ENCODE peak calls at places on chromosomes 11 and 22, in four cellular contexts. I is SK-N-SH, R is MM.1S, Q is BJ. K is an unnamed sample.

GRCh38 chr11:27020736-27021135 is 19.9 kb upstream of the BBOX1 start:
- DNase-seq in I (no peak), R (no peak), Q (no peak), K (no peak)

GRCh38 chr11:18907391-18907790 is 31.8 kb downstream of the MRGPRX1 start:
- DNase-seq in I (no peak), R (no peak), Q (no peak), K (no peak)

GRCh38 chr22:28883917-28884753 is 763 bp downstream of the ZNRF3 start:
- DNase-seq in I (peak), R (peak), Q (no peak), K (no peak)

GRCh38 chr11:2929511-2929879 is 275 bp upstream of the PHLDA2 start:
- DNase-seq in I (peak), R (no peak), Q (no peak), K (no peak)

GRCh38 chr11:46271407-46271806 is 6.1 kb upstream of the CREB3L1 start:
- DNase-seq in I (no peak), R (no peak), Q (no peak), K (no peak)

GRCh38 chr11:61021661-61022212 is 50.3 kb downstream of the CD6 start:
- DNase-seq in I (no peak), R (no peak), Q (no peak), K (no peak)

GRCh38 chr11:23897453-23898289 is 599.2 kb upstream of the LUZP2 start:
- DNase-seq in I (peak), R (no peak), Q (peak), K (no peak)

GRCh38 chr11:29957406-29957805 is 59.4 kb downstream of the KCNA4 start:
- DNase-seq in I (no peak), R (no peak), Q (no peak), K (no peak)

GRCh38 chr22:19892249-19892879 is 37.7 kb upstream of the GNB1L start:
- DNase-seq in I (peak), R (no peak), Q (no peak), K (no peak)

GRCh38 chr11:19345848-19346681 is 105.3 kb upstream of the E2F8 start:
- DNase-seq in I (peak), R (peak), Q (no peak), K (no peak)

GRCh38 chr11:114178656-114179055 is 117.5 kb upstream of the NNMT start:
- DNase-seq in I (no peak), R (no peak), Q (no peak), K (no peak)
- H3K4me3 ChIP-seq in I (no peak), R (no peak), Q (no peak), K (no peak)

GRCh38 chr22:42604403-42604802 is 10.3 kb downstream of the POLDIP3 start:
- DNase-seq in I (no peak), R (no peak), Q (no peak), K (no peak)

GRCh38 chr22:42596863-42597530 is 17.7 kb downstream of the POLDIP3 start:
- DNase-seq in I (no peak), R (no peak), Q (no peak), K (no peak)

GRCh38 chr22:42602470-42602869 is 12.2 kb downstream of the POLDIP3 start:
- DNase-seq in I (no peak), R (no peak), Q (no peak), K (no peak)

GRCh38 chr22:42603427-42603826 is 11.3 kb downstream of the POLDIP3 start:
- DNase-seq in I (no peak), R (no peak), Q (no peak), K (no peak)

GRCh38 chr22:42601879-42602465 is 12.7 kb downstream of the POLDIP3 start:
- DNase-seq in I (no peak), R (no peak), Q (no peak), K (no peak)
- TF ChIP-seq CTCF in I (no peak), R (no peak), Q (no peak), K (no peak)

DNA sequence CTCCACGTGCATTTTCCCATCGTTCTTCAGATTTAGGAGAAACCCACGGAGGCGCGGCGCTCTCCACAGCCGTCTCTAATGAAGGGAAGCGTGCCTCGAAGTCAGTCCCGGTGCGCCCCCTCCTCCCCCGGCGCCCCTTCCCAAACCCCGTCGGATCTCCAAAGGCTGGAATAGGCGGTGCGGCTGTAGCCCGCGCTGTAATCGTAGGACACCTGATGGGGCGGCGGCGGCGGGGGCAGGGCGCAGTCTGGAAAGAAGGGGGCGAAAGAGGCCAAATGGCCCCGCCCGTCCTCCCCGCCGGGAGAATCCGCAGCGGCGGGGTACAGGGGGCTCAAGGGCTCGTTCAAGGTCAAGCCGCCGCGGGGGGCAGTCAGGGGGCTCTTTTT is 1.3 kb downstream of the FAM181B start:
- DNase-seq in I (no peak), R (no peak), Q (no peak), K (no peak)
- H3K4me3 ChIP-seq in I (peak), R (no peak), Q (no peak), K (no peak)

GRCh38 chr22:45772726-45773125 is 101.1 kb downstream of the ATXN10 start:
- DNase-seq in I (no peak), R (no peak), Q (no peak), K (peak)

GRCh38 chr22:45769569-45770210 is 98.1 kb downstream of the ATXN10 start:
- DNase-seq in I (no peak), R (peak), Q (peak), K (no peak)

GRCh38 chr22:45770506-45770905 is 98.9 kb downstream of the ATXN10 start:
- DNase-seq in I (no peak), R (no peak), Q (no peak), K (no peak)

GRCh38 chr22:45771057-45771456 is 99.4 kb downstream of the ATXN10 start:
- DNase-seq in I (no peak), R (no peak), Q (no peak), K (no peak)

GRCh38 chr22:45771711-45772110 is 100.1 kb downstream of the ATXN10 start:
- DNase-seq in I (no peak), R (no peak), Q (no peak), K (no peak)
- TF ChIP-seq CTCF in I (no peak), R (no peak), Q (no peak), K (no peak)

DNA sequence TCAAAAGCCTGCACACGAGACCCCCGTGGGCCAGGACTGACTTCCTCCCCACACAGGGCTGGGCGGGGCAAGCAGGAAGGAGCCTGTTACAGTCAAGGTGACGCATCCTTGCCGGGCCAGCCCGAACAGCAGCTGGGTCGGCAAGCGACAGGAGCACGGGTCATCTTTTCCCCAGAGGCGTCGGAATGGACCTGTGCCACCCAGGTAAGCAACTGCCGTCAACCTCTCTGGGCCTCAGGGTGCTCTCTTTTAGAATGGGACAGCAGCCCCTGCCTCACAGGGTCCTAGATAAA is at the start of gene CYTH4:
- DNase-seq in I (no peak), R (no peak), Q (no peak), K (peak)
- H3K4me3 ChIP-seq in I (no peak), R (peak), Q (no peak), K (peak)

GRCh38 chr11:112440518-112440917 is 179.9 kb upstream of the PLET1 start:
- DNase-seq in I (no peak), R (no peak), Q (no peak), K (no peak)
- TF ChIP-seq CTCF in I (peak), R (no peak), Q (peak), K (peak)

GRCh38 chr11:119341222-119342022 is 739 bp upstream of the C1QTNF5 start:
- DNase-seq in I (no peak), R (no peak), Q (no peak), K (no peak)
- H3K4me3 ChIP-seq in I (no peak), R (no peak), Q (no peak), K (no peak)

GRCh38 chr11:1042626-1043562 is 6.4 kb upstream of the MUC6 start:
- DNase-seq in I (peak), R (no peak), Q (no peak), K (no peak)

GRCh38 chr11:1041149-1041467 is 4.6 kb upstream of the MUC6 start:
- DNase-seq in I (no peak), R (no peak), Q (no peak), K (no peak)

GRCh38 chr11:1040428-1041148 is 4.1 kb upstream of the MUC6 start:
- DNase-seq in I (no peak), R (no peak), Q (no peak), K (no peak)

GRCh38 chr11:1041471-1041870 is 5.0 kb upstream of the MUC6 start:
- DNase-seq in I (no peak), R (no peak), Q (no peak), K (no peak)

GRCh38 chr11:1041936-1042608 is 5.6 kb upstream of the MUC6 start:
- DNase-seq in I (peak), R (no peak), Q (no peak), K (no peak)
- TF ChIP-seq CTCF in I (no peak), R (no peak), Q (no peak), K (no peak)

DNA sequence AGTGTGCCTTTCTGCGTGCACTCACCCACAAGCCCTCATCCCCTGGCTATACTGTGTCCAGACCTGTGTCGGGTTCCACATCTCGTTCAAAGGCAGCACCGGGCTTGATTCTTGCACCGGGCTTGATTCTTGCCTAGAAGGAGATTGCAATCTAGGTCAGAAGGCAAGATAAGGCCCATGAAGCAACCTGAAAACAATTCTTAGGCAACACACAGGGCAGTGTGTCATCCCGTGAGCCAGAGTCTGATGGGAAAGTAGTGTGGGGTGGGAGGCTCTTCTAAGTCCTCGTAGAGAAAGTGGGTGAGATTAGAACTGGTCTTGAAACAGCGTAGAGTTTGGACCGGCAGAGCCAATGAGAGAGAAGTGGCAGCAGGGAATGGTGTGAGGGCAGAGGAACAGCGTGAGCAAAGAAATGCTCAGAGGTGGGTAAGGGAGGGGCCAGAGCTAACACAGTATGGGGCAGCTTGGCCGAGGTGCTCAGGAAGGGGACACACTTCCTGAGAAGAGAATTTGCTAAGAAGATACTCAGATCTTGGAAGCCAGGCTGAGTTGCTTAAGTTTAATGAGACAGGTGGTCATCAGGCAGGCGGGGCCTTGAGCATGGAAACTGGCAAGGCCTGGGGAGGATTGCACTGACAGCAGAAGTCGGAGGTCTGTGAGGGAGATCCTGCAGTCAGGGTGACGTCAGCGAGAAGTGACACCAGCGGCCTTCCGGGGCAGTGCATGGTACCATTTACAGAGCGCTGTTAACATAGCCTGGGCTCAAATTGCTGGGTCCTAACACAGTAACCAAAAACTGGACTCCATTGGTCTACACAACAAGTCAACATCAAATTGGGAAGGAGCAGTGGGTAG is 40.7 kb upstream of the DKK3 start:
- DNase-seq in I (no peak), R (no peak), Q (no peak), K (no peak)
- H3K4me3 ChIP-seq in I (no peak), R (no peak), Q (no peak), K (no peak)

GRCh38 chr11:131579932-131580387 is 209.5 kb downstream of the NTM start:
- DNase-seq in I (peak), R (no peak), Q (no peak), K (no peak)
- TF ChIP-seq CTCF in I (peak), R (peak), Q (peak), K (peak)